ENCODE peak calls at places on chromosome 1, in five cellular contexts. One of them, this sample, is unnamed.

GRCh38 chr1:246077476-246077875 is 429.6 kb downstream of the SMYD3 start:
- DNase-seq in amygdala: no peak
- DNase-seq in AG09309: no peak
- DNase-seq in body of pancreas: no peak
- DNase-seq in A172: no peak
- DNase-seq in this sample: no peak

GRCh38 chr1:44072204-44072603 is 40.9 kb upstream of the SLC6A9 start:
- DNase-seq in amygdala: no peak
- DNase-seq in AG09309: peak
- DNase-seq in body of pancreas: peak
- DNase-seq in A172: peak
- DNase-seq in this sample: no peak

GRCh38 chr1:69213644-69214043 is 354.1 kb upstream of the LRRC7 start:
- DNase-seq in amygdala: no peak
- DNase-seq in AG09309: no peak
- DNase-seq in body of pancreas: no peak
- DNase-seq in A172: no peak
- DNase-seq in this sample: no peak

GRCh38 chr1:226349801-226350503 is 41.0 kb upstream of the LIN9 start:
- DNase-seq in amygdala: no peak
- DNase-seq in AG09309: no peak
- DNase-seq in body of pancreas: no peak
- DNase-seq in A172: no peak
- DNase-seq in this sample: no peak

GRCh38 chr1:163166886-163167555 is 35.7 kb downstream of the RGS5 start:
- DNase-seq in amygdala: no peak
- DNase-seq in AG09309: no peak
- DNase-seq in body of pancreas: no peak
- DNase-seq in A172: peak
- DNase-seq in this sample: no peak

GRCh38 chr1:158122823-158123390 is 57.8 kb upstream of the CD1D start:
- DNase-seq in amygdala: no peak
- DNase-seq in AG09309: no peak
- DNase-seq in body of pancreas: no peak
- DNase-seq in A172: no peak
- DNase-seq in this sample: no peak

GRCh38 chr1:21655748-21656147 is 13.4 kb downstream of the RAP1GAP start:
- DNase-seq in amygdala: no peak
- DNase-seq in AG09309: no peak
- DNase-seq in body of pancreas: no peak
- DNase-seq in A172: peak
- DNase-seq in this sample: no peak

GRCh38 chr1:40449684-40450490 is at the start of gene ZFP69B:
- DNase-seq in amygdala: peak
- DNase-seq in AG09309: peak
- DNase-seq in body of pancreas: peak
- DNase-seq in A172: peak
- DNase-seq in this sample: peak

GRCh38 chr1:172144445-172145060 is 275.9 kb upstream of the C1orf105 start:
- DNase-seq in amygdala: no peak
- DNase-seq in AG09309: peak
- DNase-seq in body of pancreas: peak
- DNase-seq in A172: peak
- DNase-seq in this sample: no peak

GRCh38 chr1:77316966-77317365 is 35.1 kb downstream of the AK5 start:
- DNase-seq in amygdala: no peak
- DNase-seq in AG09309: no peak
- DNase-seq in body of pancreas: no peak
- DNase-seq in A172: no peak
- DNase-seq in this sample: no peak

This sample was measured in glomerular endothelial cell.